ENCODE peak calls at places on chromosomes 13 and 19, in six cellular contexts. L is AG04450, O is A549, G is T-helper 2 cell, V is cardiac muscle cell, U is right cardiac atrium. E is an unnamed sample.

GRCh38 chr13:27919299-27919933 is 384 bp upstream of the PDX1 start:
- DNase-seq in L (no peak), O (peak; percentile 53), G (peak; percentile 42), U (no peak), V (no peak), E (no peak)

GRCh38 chr13:112182251-112182650 is 115.3 kb downstream of the SOX1 start:
- DNase-seq in V (no peak), O (no peak), U (no peak), L (no peak), G (no peak), E (no peak)

GRCh38 chr13:50543767-50544166 is 299.7 kb downstream of the DLEU7 start:
- DNase-seq in L (peak; percentile 77), G (no peak), U (peak; percentile 68), O (no peak), V (no peak), E (no peak)

GRCh38 chr19:54560881-54561385 is 12.7 kb upstream of the LILRA2 start:
- DNase-seq in L (no peak), U (no peak), G (no peak), V (no peak), O (no peak), E (no peak)

GRCh38 chr19:8445488-8446001 is 770 bp downstream of the HNRNPM start:
- DNase-seq in G (peak; percentile 36), L (no peak), U (peak; percentile 85), O (no peak), V (peak; percentile 69), E (peak; percentile 67)

GRCh38 chr13:46369506-46370268 is 17.4 kb downstream of the RUBCNL start:
- DNase-seq in L (peak; percentile 43), O (no peak), G (no peak), V (no peak), U (no peak), E (no peak)

GRCh38 chr13:42466609-42467008 is 107.3 kb upstream of the TNFSF11 start:
- DNase-seq in L (no peak), G (no peak), O (no peak), V (no peak), U (no peak), E (no peak)

GRCh38 chr19:1047696-1048147 is 7.8 kb downstream of the ABCA7 start:
- DNase-seq in V (no peak), U (no peak), O (no peak), G (no peak), L (no peak), E (no peak)

GRCh38 chr19:49807174-49807830 is 5.8 kb downstream of the FUZ start:
- DNase-seq in O (no peak), G (no peak), L (no peak), V (no peak), U (no peak), E (no peak)

E was measured in Right ventricle myocardium superior.